ENCODE peak calls at places on chromosomes 12 and 14, in eight cellular contexts. R, Q, A, L, O, I, V and W are unnamed samples.

GRCh38 chr12:70535896-70536374 is 101.3 kb downstream of the PTPRB start:
- DNase-seq in R (peak; percentile 6), Q (no peak), A (no peak), L (no peak), O (no peak), I (no peak), V (no peak), W (no peak)

GRCh38 chr12:76633415-76633814 is 73.8 kb upstream of the OSBPL8 start:
- DNase-seq in R (no peak), Q (no peak), A (no peak), L (no peak), O (no peak), I (no peak), V (no peak), W (no peak)

GRCh38 chr14:68547305-68548193 is 245.3 kb downstream of the ZFP36L1 start:
- DNase-seq in R (no peak), Q (no peak), A (peak; percentile 84), L (peak; percentile 92), O (no peak), I (no peak), V (peak; percentile 98), W (peak; percentile 78)

GRCh38 chr12:117210266-117210918 is 20.1 kb upstream of the FBXO21 start:
- DNase-seq in R (no peak), Q (no peak), A (no peak), L (no peak), O (no peak), I (no peak), V (no peak), W (no peak)

GRCh38 chr12:53205747-53206146 is 1.3 kb downstream of the ITGB7 start:
- DNase-seq in R (no peak), Q (peak; percentile 30), A (peak; percentile 39), L (no peak), O (no peak), I (peak; percentile 71), V (peak; percentile 92), W (no peak)

GRCh38 chr14:80584638-80585505 is 356.7 kb downstream of the CEP128 start:
- DNase-seq in R (no peak), Q (no peak), A (no peak), L (no peak), O (no peak), I (no peak), V (peak; percentile 43), W (peak; percentile 32)

GRCh38 chr14:104399432-104400155 is 180.0 kb upstream of the C14orf180 start:
- DNase-seq in R (no peak), Q (no peak), A (no peak), L (no peak), O (no peak), I (no peak), V (no peak), W (no peak)

GRCh38 chr14:79629372-79629771 is 581.9 kb downstream of the DIO2 start:
- DNase-seq in R (no peak), Q (no peak), A (no peak), L (peak; percentile 27), O (no peak), I (no peak), V (no peak), W (peak; percentile 82)

GRCh38 chr12:87274594-87275245 is 754.5 kb downstream of the C12orf50 start:
- DNase-seq in R (no peak), Q (no peak), A (no peak), L (peak; percentile 16), O (no peak), I (peak; percentile 7), V (peak; percentile 62), W (no peak)

GRCh38 chr12:49962861-49963765 is 1.4 kb downstream of the AQP5 start:
- DNase-seq in R (peak; percentile 38), Q (no peak), A (no peak), L (peak; percentile 36), O (peak; percentile 83), I (no peak), V (no peak), W (no peak)

GRCh38 chr12:49225551-49226166 is 36.8 kb upstream of the TUBA1A start:
- DNase-seq in R (no peak), Q (no peak), A (no peak), L (no peak), O (no peak), I (no peak), V (peak; percentile 47), W (no peak)

GRCh38 chr14:77154421-77154820 is 12.8 kb upstream of the ZDHHC22 start:
- DNase-seq in R (no peak), Q (no peak), A (no peak), L (no peak), O (no peak), I (no peak), V (no peak), W (no peak)

GRCh38 chr12:72560370-72560769 is 288.2 kb downstream of the TRHDE start:
- DNase-seq in R (no peak), Q (no peak), A (no peak), L (no peak), O (no peak), I (no peak), V (peak; percentile 18), W (no peak)

GRCh38 chr14:42944284-42944683 is 1337.6 kb downstream of the LRFN5 start:
- DNase-seq in R (no peak), Q (no peak), A (no peak), L (no peak), O (no peak), I (no peak), V (peak; percentile 28), W (no peak)

GRCh38 chr12:13099066-13099909 is 4.2 kb downstream of the GSG1 start:
- DNase-seq in R (peak; percentile 30), Q (no peak), A (no peak), L (peak; percentile 42), O (no peak), I (peak; percentile 45), V (peak; percentile 49), W (no peak)

GRCh38 chr14:100486025-100486828 is 101.0 kb downstream of the BEGAIN start:
- DNase-seq in R (peak; percentile 83), Q (peak; percentile 27), A (peak; percentile 91), L (peak; percentile 46), O (peak; percentile 82), I (no peak), V (peak; percentile 74), W (no peak)

GRCh38 chr12:612886-613285 is 50.4 kb downstream of the NINJ2 start:
- DNase-seq in R (no peak), Q (no peak), A (no peak), L (no peak), O (peak; percentile 65), I (no peak), V (no peak), W (no peak)